ENCODE peak calls at places on chromosomes 11 and 22, in seven cellular contexts. M, Q, Y, B, C, J and A are unnamed samples.

GRCh38 chr11:4095509-4096230 is 1.1 kb downstream of the RRM1 start:
- DNase-seq in M (no peak), Q (peak), Y (no peak), B (no peak), C (no peak), J (no peak), A (no peak)

GRCh38 chr11:122202161-122202950 is 86.3 kb upstream of the BLID start:
- DNase-seq in M (no peak), Q (peak), Y (peak), B (no peak), C (peak), J (peak), A (no peak)

GRCh38 chr11:43643898-43644625 is 36.5 kb upstream of the HSD17B12 start:
- DNase-seq in M (peak), Q (peak), Y (peak), B (peak), C (peak), J (peak), A (peak)

GRCh38 chr11:76462317-76462716 is 17.5 kb downstream of the EMSY start:
- DNase-seq in M (no peak), Q (no peak), Y (no peak), B (no peak), C (no peak), J (no peak), A (no peak)

GRCh38 chr11:64867748-64868462 is 10.5 kb downstream of the EHD1 start:
- DNase-seq in M (no peak), Q (peak), Y (no peak), B (no peak), C (no peak), J (no peak), A (no peak)

GRCh38 chr11:35427158-35427557 is 7.8 kb upstream of the SLC1A2 start:
- DNase-seq in M (no peak), Q (no peak), Y (no peak), B (no peak), C (no peak), J (peak), A (no peak)

GRCh38 chr22:49709464-49709863 is 118.2 kb downstream of the BRD1 start:
- DNase-seq in M (no peak), Q (no peak), Y (no peak), B (no peak), C (no peak), J (no peak), A (no peak)

GRCh38 chr11:38323961-38324761 is 1726.1 kb upstream of the RAG2 start:
- DNase-seq in M (no peak), Q (peak), Y (no peak), B (no peak), C (no peak), J (no peak), A (no peak)

GRCh38 chr22:41254230-41254629 is 13.5 kb upstream of the CHADL start:
- DNase-seq in M (no peak), Q (no peak), Y (no peak), B (no peak), C (no peak), J (no peak), A (no peak)

GRCh38 chr11:121067026-121067425 is 34.0 kb upstream of the TECTA start:
- DNase-seq in M (no peak), Q (no peak), Y (no peak), B (no peak), C (no peak), J (no peak), A (no peak)

GRCh38 chr11:86592047-86592564 is 80.3 kb downstream of the ME3 start:
- DNase-seq in M (no peak), Q (no peak), Y (no peak), B (no peak), C (no peak), J (no peak), A (no peak)

GRCh38 chr22:21711851-21712250 is 23.7 kb downstream of the YPEL1 start:
- DNase-seq in M (no peak), Q (no peak), Y (no peak), B (no peak), C (no peak), J (no peak), A (no peak)

GRCh38 chr11:68569357-68569756 is 108.8 kb downstream of the PPP6R3 start:
- DNase-seq in M (no peak), Q (peak), Y (no peak), B (no peak), C (no peak), J (no peak), A (no peak)

GRCh38 chr11:124536520-124536919 is 6.9 kb downstream of the OR8B12 start:
- DNase-seq in M (peak), Q (peak), Y (no peak), B (no peak), C (peak), J (peak), A (peak)
- TF ChIP-seq CTCF in M (no peak), Q (peak), Y (peak), B (no peak), C (no peak), J (no peak), A (no peak)

GRCh38 chr11:62451243-62451626 is 32.4 kb downstream of the SCGB1A1 start:
- DNase-seq in M (no peak), Q (no peak), Y (no peak), B (no peak), C (no peak), J (no peak), A (no peak)

GRCh38 chr11:62452839-62453468 is 34.1 kb downstream of the SCGB1A1 start:
- DNase-seq in M (no peak), Q (no peak), Y (no peak), B (no peak), C (no peak), J (no peak), A (no peak)

GRCh38 chr11:62449451-62449851 is 30.6 kb downstream of the SCGB1A1 start:
- DNase-seq in M (no peak), Q (peak), Y (no peak), B (no peak), C (no peak), J (no peak), A (no peak)

GRCh38 chr11:62452261-62452660 is 33.4 kb downstream of the SCGB1A1 start:
- DNase-seq in M (no peak), Q (no peak), Y (no peak), B (no peak), C (no peak), J (no peak), A (no peak)

GRCh38 chr11:62450543-62451242 is 31.9 kb downstream of the SCGB1A1 start:
- DNase-seq in M (no peak), Q (no peak), Y (no peak), B (no peak), C (no peak), J (no peak), A (no peak)
- H3K27ac ChIP-seq in M (no peak), Q (no peak), Y (no peak), B (no peak), C (no peak), J (no peak), A (no peak)

DNA sequence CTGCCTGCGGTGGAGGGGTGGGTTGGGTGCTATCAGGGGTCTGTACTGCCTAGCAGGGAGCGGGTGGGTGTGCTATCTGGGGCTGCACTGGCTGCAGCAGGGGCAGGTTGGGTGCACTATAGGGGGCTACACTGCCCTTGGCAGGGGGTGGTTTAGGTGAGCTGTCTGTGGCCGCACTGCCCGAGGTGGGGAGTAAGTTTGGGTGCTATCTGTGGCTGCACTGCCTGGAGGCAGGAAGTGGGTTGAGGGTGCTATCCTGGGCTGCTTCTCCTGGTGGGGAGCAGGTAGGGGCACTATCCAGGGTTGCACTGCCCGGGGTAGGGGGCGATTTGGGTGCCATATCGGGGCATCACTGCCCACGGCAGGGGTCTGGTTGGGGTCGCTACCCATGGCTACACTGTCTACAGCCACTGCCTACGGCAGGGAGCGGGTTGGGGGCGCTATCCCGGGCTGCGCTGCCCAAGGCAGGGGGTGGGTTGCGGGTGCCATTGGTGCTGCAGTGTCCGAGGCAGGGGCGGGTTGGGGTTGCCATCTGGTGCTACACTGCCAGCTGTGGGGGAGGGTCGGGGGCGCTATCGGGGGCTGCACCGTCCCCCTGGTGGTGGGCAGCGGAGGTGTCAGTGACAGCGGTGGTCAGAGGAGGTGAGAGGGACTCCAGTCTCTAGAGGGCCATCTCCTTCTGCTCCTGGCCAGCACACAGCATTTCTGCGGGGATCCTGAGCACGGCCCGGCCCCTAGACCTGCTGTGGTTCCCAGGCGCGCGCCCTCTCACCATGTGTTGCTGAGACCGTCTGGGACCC is 1.3 kb upstream of the RFPL2 start:
- DNase-seq in M (no peak), Q (no peak), Y (no peak), B (no peak), C (no peak), J (no peak), A (no peak)
- TF ChIP-seq CTCF in M (no peak), Q (no peak), Y (no peak), B (no peak), C (no peak), J (no peak), A (no peak)

GRCh38 chr11:61769946-61770683 is 17.7 kb downstream of the MYRF start:
- DNase-seq in M (no peak), Q (no peak), Y (no peak), B (no peak), C (no peak), J (no peak), A (no peak)
- H3K27ac ChIP-seq in M (no peak), Q (no peak), Y (no peak), B (peak), C (no peak), J (no peak), A (no peak)